ENCODE peak calls at places on chromosome 16, in four cellular contexts. S, C, F and R are unnamed samples.

GRCh38 chr16:81861503-81861902 is 82.4 kb downstream of the PLCG2 start:
- DNase-seq in S (no peak), C (no peak), F (no peak), R (no peak)

GRCh38 chr16:3101841-3102470 is 2.9 kb upstream of the ZSCAN10 start:
- DNase-seq in S (peak), C (peak), F (no peak), R (peak)

GRCh38 chr16:77223184-77223583 is 24.0 kb downstream of the SYCE1L start:
- DNase-seq in S (peak), C (peak), F (no peak), R (no peak)

GRCh38 chr16:72657791-72658190 is 390.1 kb downstream of the ZFHX3 start:
- DNase-seq in S (no peak), C (no peak), F (no peak), R (no peak)

GRCh38 chr16:70656712-70657263 is 10.4 kb downstream of the IL34 start:
- DNase-seq in S (no peak), C (peak), F (no peak), R (no peak)

GRCh38 chr16:66289051-66289680 is 77.3 kb upstream of the CDH5 start:
- DNase-seq in S (no peak), C (peak), F (no peak), R (no peak)

GRCh38 chr16:89737341-89738071 is 16.2 kb downstream of the ZNF276 start:
- DNase-seq in S (no peak), C (no peak), F (no peak), R (no peak)

GRCh38 chr16:50861926-50862325 is 120.0 kb downstream of the CYLD start:
- DNase-seq in S (no peak), C (no peak), F (no peak), R (no peak)

GRCh38 chr16:16882766-16883165 is 503.8 kb downstream of the NPIPA7 start:
- DNase-seq in S (peak), C (no peak), F (no peak), R (no peak)

GRCh38 chr16:89363621-89364393 is 126.6 kb downstream of the ANKRD11 start:
- DNase-seq in S (no peak), C (peak), F (peak), R (no peak)

GRCh38 chr16:58454856-58455255 is 45.1 kb upstream of the NDRG4 start:
- DNase-seq in S (no peak), C (no peak), F (no peak), R (no peak)

GRCh38 chr16:22787456-22788189 is 26.3 kb upstream of the HS3ST2 start:
- DNase-seq in S (no peak), C (no peak), F (no peak), R (no peak)

GRCh38 chr16:3492356-3492755 is 2.9 kb downstream of the C16orf90 start:
- DNase-seq in S (no peak), C (no peak), F (no peak), R (no peak)

GRCh38 chr16:20937736-20938135 is 37.2 kb downstream of the LYRM1 start:
- DNase-seq in S (no peak), C (no peak), F (no peak), R (no peak)

DNA sequence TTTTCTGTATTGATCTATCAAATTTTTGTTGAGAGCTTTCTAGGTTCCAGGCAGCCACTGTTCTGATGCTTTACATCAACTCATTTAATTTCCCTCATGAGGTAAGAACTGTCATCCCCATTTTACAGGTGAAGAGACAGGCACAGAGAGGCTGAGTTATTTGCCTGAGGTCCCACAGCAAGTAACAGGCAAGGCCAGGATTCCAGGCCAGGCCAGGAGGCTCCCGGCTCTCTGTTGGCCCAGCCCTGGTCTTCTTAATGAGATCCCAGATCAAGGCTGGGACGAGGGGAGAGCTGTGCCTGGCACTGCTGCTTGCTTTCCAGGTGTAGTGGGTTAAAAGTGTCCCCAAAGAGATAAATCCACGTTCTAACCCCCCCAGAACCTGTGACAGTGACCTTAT is 22.4 kb upstream of the RMI2 start:
- DNase-seq in S (no peak), C (no peak), F (no peak), R (no peak)
- H2BK12ac ChIP-seq in S (no peak), C (no peak), F (no peak), R (no peak)

DNA sequence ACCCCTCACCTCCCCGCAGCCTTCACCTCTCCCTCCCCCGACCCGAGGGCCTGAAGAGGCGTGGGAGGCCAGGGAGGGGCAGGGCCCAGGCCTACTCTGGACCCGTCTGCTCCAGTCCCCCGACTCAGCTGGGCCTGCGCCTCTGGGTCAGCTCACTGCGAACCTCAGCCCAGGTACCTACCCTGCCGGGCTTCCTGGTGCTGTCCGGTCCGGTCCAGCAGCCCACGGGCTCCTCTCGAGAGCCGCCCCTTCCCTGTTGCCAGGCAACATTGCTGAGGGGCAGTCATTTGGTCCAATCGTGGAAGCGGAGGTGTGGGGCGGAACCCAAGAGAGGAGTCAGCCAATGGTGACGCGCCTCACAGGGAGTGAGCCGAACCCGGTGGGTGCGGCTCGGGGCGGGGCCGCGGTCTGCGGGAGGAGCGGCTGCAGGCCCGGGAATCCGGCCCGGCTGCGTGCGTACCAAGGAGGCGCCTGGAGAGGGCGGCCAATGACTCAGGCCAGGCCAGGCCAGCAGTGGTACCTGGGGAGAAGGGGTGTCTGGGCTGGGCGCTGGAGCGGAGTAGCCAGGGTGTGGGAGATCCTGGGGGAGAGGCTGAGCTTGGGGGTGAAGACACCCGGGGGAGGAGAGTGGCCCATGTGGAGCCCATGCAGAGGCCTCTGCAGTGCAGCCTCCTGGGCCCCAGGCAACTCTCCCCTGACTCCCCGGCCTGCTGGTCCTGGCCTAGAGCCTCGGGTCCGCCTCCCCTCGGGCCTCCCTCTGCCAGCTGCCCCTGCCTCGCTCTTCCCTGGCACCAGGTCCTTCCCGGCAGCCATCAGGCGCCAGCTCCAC is at the start of gene MEAK7:
- DNase-seq in S (peak), C (peak), F (peak), R (peak)
- H3K23ac ChIP-seq in S (no peak), C (no peak), F (peak), R (peak)

GRCh38 chr16:85185701-85186100 is 73.4 kb upstream of the CIBAR2 start:
- DNase-seq in S (no peak), C (no peak), F (no peak), R (no peak)

GRCh38 chr16:85187002-85187401 is 74.7 kb upstream of the CIBAR2 start:
- DNase-seq in S (no peak), C (no peak), F (peak), R (no peak)

GRCh38 chr16:85188822-85189672 is 76.8 kb upstream of the CIBAR2 start:
- DNase-seq in S (no peak), C (no peak), F (peak), R (no peak)

GRCh38 chr16:85187886-85188285 is 75.6 kb upstream of the CIBAR2 start:
- DNase-seq in S (no peak), C (no peak), F (no peak), R (no peak)

DNA sequence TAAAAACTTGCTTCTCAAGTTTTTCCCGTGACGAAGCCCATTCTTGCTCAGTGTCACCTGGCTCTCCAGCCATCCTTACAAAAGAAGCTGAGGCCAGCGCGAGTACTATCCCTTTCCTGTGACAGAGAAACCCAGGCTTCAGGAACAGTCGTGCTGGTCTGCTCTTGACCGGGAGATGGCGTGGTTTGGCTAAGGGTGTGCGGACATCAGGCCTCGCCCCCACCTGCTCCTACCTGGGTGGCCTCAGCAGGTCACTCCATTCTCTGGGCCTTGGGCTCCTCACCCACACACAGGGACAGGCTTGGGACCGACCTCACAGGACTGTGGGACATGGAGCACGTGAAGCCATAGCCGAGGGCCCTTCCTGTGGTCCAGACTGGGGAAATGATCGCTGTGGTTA is 75.2 kb upstream of the CIBAR2 start:
- DNase-seq in S (peak), C (peak), F (no peak), R (no peak)
- H2BK12ac ChIP-seq in S (no peak), C (no peak), F (no peak), R (no peak)

GRCh38 chr16:4847774-4848587 is 700 bp downstream of the UBN1 start:
- DNase-seq in S (no peak), C (peak), F (peak), R (peak)
- H3K23ac ChIP-seq in S (no peak), C (no peak), F (no peak), R (peak)

GRCh38 chr16:87704754-87705353 is 60.9 kb downstream of the KLHDC4 start:
- DNase-seq in S (no peak), C (no peak), F (no peak), R (no peak)
- H2BK12ac ChIP-seq in S (no peak), C (no peak), F (no peak), R (no peak)

GRCh38 chr16:13808075-13808474 is 111.9 kb upstream of the ERCC4 start:
- DNase-seq in S (no peak), C (no peak), F (no peak), R (no peak)

GRCh38 chr16:13811834-13812233 is 108.1 kb upstream of the ERCC4 start:
- DNase-seq in S (no peak), C (no peak), F (no peak), R (no peak)

GRCh38 chr16:13803974-13804373 is 116.0 kb upstream of the ERCC4 start:
- DNase-seq in S (no peak), C (no peak), F (no peak), R (no peak)

GRCh38 chr16:13809765-13810164 is 110.2 kb upstream of the ERCC4 start:
- DNase-seq in S (no peak), C (no peak), F (no peak), R (no peak)
- H3K23ac ChIP-seq in S (no peak), C (no peak), F (no peak), R (no peak)